ENCODE peak calls at places on chromosomes 6 and 20, in six cellular contexts. One of them, this sample, is unnamed.
A peak's percentile ranks its signal among the peaks of the same experiment; 100 is the strongest.

GRCh38 chr6:113120577-113121285 is 736.4 kb upstream of the MARCKS start:
- DNase-seq in left cardiac atrium: no peak
- DNase-seq in fibroblast of pulmonary artery: peak; percentile 93
- DNase-seq in fibroblast of the aortic adventitia: peak; percentile 100
- DNase-seq in NCI-H748 treated with DMSO at 0.1 percent for 48 hours: no peak
- DNase-seq in neural progenitor cell: peak; percentile 19
- DNase-seq in this sample: peak; percentile 94

GRCh38 chr20:5844063-5844681 is 94.0 kb downstream of the SHLD1 start:
- DNase-seq in left cardiac atrium: no peak
- DNase-seq in fibroblast of pulmonary artery: no peak
- DNase-seq in fibroblast of the aortic adventitia: no peak
- DNase-seq in NCI-H748 treated with DMSO at 0.1 percent for 48 hours: no peak
- DNase-seq in neural progenitor cell: no peak
- DNase-seq in this sample: no peak

GRCh38 chr6:16400248-16400760 is 161.9 kb downstream of the GMPR start:
- DNase-seq in left cardiac atrium: no peak
- DNase-seq in fibroblast of pulmonary artery: no peak
- DNase-seq in fibroblast of the aortic adventitia: no peak
- DNase-seq in NCI-H748 treated with DMSO at 0.1 percent for 48 hours: no peak
- DNase-seq in neural progenitor cell: no peak
- DNase-seq in this sample: no peak

GRCh38 chr6:142079130-142079529 is 53.6 kb upstream of the GJE1 start:
- DNase-seq in left cardiac atrium: no peak
- DNase-seq in fibroblast of pulmonary artery: no peak
- DNase-seq in fibroblast of the aortic adventitia: no peak
- DNase-seq in NCI-H748 treated with DMSO at 0.1 percent for 48 hours: no peak
- DNase-seq in neural progenitor cell: no peak
- DNase-seq in this sample: no peak

GRCh38 chr6:4359108-4359710 is 223.8 kb upstream of the ECI2 start:
- DNase-seq in left cardiac atrium: no peak
- DNase-seq in fibroblast of pulmonary artery: no peak
- DNase-seq in fibroblast of the aortic adventitia: peak; percentile 52
- DNase-seq in NCI-H748 treated with DMSO at 0.1 percent for 48 hours: no peak
- DNase-seq in neural progenitor cell: no peak
- DNase-seq in this sample: peak; percentile 48

GRCh38 chr6:123808556-123808955 is 4.9 kb downstream of the NKAIN2 start:
- DNase-seq in left cardiac atrium: no peak
- DNase-seq in fibroblast of pulmonary artery: no peak
- DNase-seq in fibroblast of the aortic adventitia: no peak
- DNase-seq in NCI-H748 treated with DMSO at 0.1 percent for 48 hours: peak; percentile 61
- DNase-seq in neural progenitor cell: peak; percentile 4
- DNase-seq in this sample: no peak

GRCh38 chr6:105087571-105088211 is 92.1 kb downstream of the POPDC3 start:
- DNase-seq in left cardiac atrium: no peak
- DNase-seq in fibroblast of pulmonary artery: peak; percentile 80
- DNase-seq in fibroblast of the aortic adventitia: peak; percentile 79
- DNase-seq in NCI-H748 treated with DMSO at 0.1 percent for 48 hours: peak; percentile 74
- DNase-seq in neural progenitor cell: peak; percentile 63
- DNase-seq in this sample: peak; percentile 77

GRCh38 chr20:41534842-41535241 is 83.3 kb downstream of the CHD6 start:
- DNase-seq in left cardiac atrium: no peak
- DNase-seq in fibroblast of pulmonary artery: peak; percentile 20
- DNase-seq in fibroblast of the aortic adventitia: peak; percentile 10
- DNase-seq in NCI-H748 treated with DMSO at 0.1 percent for 48 hours: no peak
- DNase-seq in neural progenitor cell: no peak
- DNase-seq in this sample: peak; percentile 33

GRCh38 chr6:43007126-43007525 is 6.6 kb downstream of the MEA1 start:
- DNase-seq in left cardiac atrium: no peak
- DNase-seq in fibroblast of pulmonary artery: no peak
- DNase-seq in fibroblast of the aortic adventitia: no peak
- DNase-seq in NCI-H748 treated with DMSO at 0.1 percent for 48 hours: no peak
- DNase-seq in neural progenitor cell: no peak
- DNase-seq in this sample: no peak

GRCh38 chr20:43736588-43737091 is 9.8 kb upstream of the GTSF1L start:
- DNase-seq in left cardiac atrium: no peak
- DNase-seq in fibroblast of pulmonary artery: no peak
- DNase-seq in fibroblast of the aortic adventitia: no peak
- DNase-seq in NCI-H748 treated with DMSO at 0.1 percent for 48 hours: no peak
- DNase-seq in neural progenitor cell: peak; percentile 76
- DNase-seq in this sample: no peak

GRCh38 chr6:118758942-118759341 is 107.6 kb upstream of the CEP85L start:
- DNase-seq in left cardiac atrium: no peak
- DNase-seq in fibroblast of pulmonary artery: no peak
- DNase-seq in fibroblast of the aortic adventitia: no peak
- DNase-seq in NCI-H748 treated with DMSO at 0.1 percent for 48 hours: no peak
- DNase-seq in neural progenitor cell: no peak
- DNase-seq in this sample: no peak

GRCh38 chr20:57849126-57849867 is 139.5 kb upstream of the PMEPA1 start:
- DNase-seq in left cardiac atrium: no peak
- DNase-seq in fibroblast of pulmonary artery: peak; percentile 4
- DNase-seq in fibroblast of the aortic adventitia: peak; percentile 21
- DNase-seq in NCI-H748 treated with DMSO at 0.1 percent for 48 hours: no peak
- DNase-seq in neural progenitor cell: no peak
- DNase-seq in this sample: peak; percentile 18

GRCh38 chr6:45590225-45590624 is 212.5 kb upstream of the SUPT3H start:
- DNase-seq in left cardiac atrium: no peak
- DNase-seq in fibroblast of pulmonary artery: peak; percentile 58
- DNase-seq in fibroblast of the aortic adventitia: peak; percentile 59
- DNase-seq in NCI-H748 treated with DMSO at 0.1 percent for 48 hours: no peak
- DNase-seq in neural progenitor cell: no peak
- DNase-seq in this sample: peak; percentile 83

GRCh38 chr6:157724960-157725741 is 97.9 kb upstream of the SNX9 start:
- DNase-seq in left cardiac atrium: no peak
- DNase-seq in fibroblast of pulmonary artery: no peak
- DNase-seq in fibroblast of the aortic adventitia: peak; percentile 49
- DNase-seq in NCI-H748 treated with DMSO at 0.1 percent for 48 hours: no peak
- DNase-seq in neural progenitor cell: no peak
- DNase-seq in this sample: no peak

GRCh38 chr20:20713244-20713765 is 861 bp upstream of the RALGAPA2 start:
- DNase-seq in left cardiac atrium: no peak
- DNase-seq in fibroblast of pulmonary artery: no peak
- DNase-seq in fibroblast of the aortic adventitia: no peak
- DNase-seq in NCI-H748 treated with DMSO at 0.1 percent for 48 hours: no peak
- DNase-seq in neural progenitor cell: no peak
- DNase-seq in this sample: peak; percentile 10

GRCh38 chr6:30842754-30843610 is 41.3 kb upstream of the DDR1 start:
- DNase-seq in left cardiac atrium: no peak
- DNase-seq in fibroblast of pulmonary artery: peak; percentile 59
- DNase-seq in fibroblast of the aortic adventitia: peak; percentile 36
- DNase-seq in NCI-H748 treated with DMSO at 0.1 percent for 48 hours: no peak
- DNase-seq in neural progenitor cell: no peak
- DNase-seq in this sample: no peak

GRCh38 chr6:42374027-42374669 is 77.6 kb downstream of the TRERF1 start:
- DNase-seq in left cardiac atrium: no peak
- DNase-seq in fibroblast of pulmonary artery: no peak
- DNase-seq in fibroblast of the aortic adventitia: no peak
- DNase-seq in NCI-H748 treated with DMSO at 0.1 percent for 48 hours: no peak
- DNase-seq in neural progenitor cell: no peak
- DNase-seq in this sample: no peak

GRCh38 chr20:43849496-43850197 is 65.0 kb upstream of the TOX2 start:
- DNase-seq in left cardiac atrium: no peak
- DNase-seq in fibroblast of pulmonary artery: peak; percentile 64
- DNase-seq in fibroblast of the aortic adventitia: peak; percentile 15
- DNase-seq in NCI-H748 treated with DMSO at 0.1 percent for 48 hours: no peak
- DNase-seq in neural progenitor cell: no peak
- DNase-seq in this sample: peak; percentile 61

GRCh38 chr6:39835856-39836442 is 43.8 kb downstream of the DAAM2 start:
- DNase-seq in left cardiac atrium: no peak
- DNase-seq in fibroblast of pulmonary artery: peak; percentile 31
- DNase-seq in fibroblast of the aortic adventitia: peak; percentile 27
- DNase-seq in NCI-H748 treated with DMSO at 0.1 percent for 48 hours: no peak
- DNase-seq in neural progenitor cell: no peak
- DNase-seq in this sample: peak; percentile 38

GRCh38 chr6:34027445-34027936 is 118.4 kb downstream of the GRM4 start:
- DNase-seq in left cardiac atrium: peak; percentile 42
- DNase-seq in fibroblast of pulmonary artery: peak; percentile 22
- DNase-seq in fibroblast of the aortic adventitia: peak; percentile 22
- DNase-seq in NCI-H748 treated with DMSO at 0.1 percent for 48 hours: no peak
- DNase-seq in neural progenitor cell: peak; percentile 85
- DNase-seq in this sample: peak; percentile 36

GRCh38 chr6:11370191-11371018 is 137.9 kb upstream of the NEDD9 start:
- DNase-seq in left cardiac atrium: no peak
- DNase-seq in fibroblast of pulmonary artery: peak; percentile 62
- DNase-seq in fibroblast of the aortic adventitia: no peak
- DNase-seq in NCI-H748 treated with DMSO at 0.1 percent for 48 hours: no peak
- DNase-seq in neural progenitor cell: no peak
- DNase-seq in this sample: peak; percentile 77

GRCh38 chr6:51868591-51869355 is 218.6 kb downstream of the PKHD1 start:
- DNase-seq in left cardiac atrium: no peak
- DNase-seq in fibroblast of pulmonary artery: no peak
- DNase-seq in fibroblast of the aortic adventitia: no peak
- DNase-seq in NCI-H748 treated with DMSO at 0.1 percent for 48 hours: no peak
- DNase-seq in neural progenitor cell: no peak
- DNase-seq in this sample: no peak

GRCh38 chr6:112311950-112312547 is 35.1 kb upstream of the RFPL4B start:
- DNase-seq in left cardiac atrium: no peak
- DNase-seq in fibroblast of pulmonary artery: peak; percentile 61
- DNase-seq in fibroblast of the aortic adventitia: peak; percentile 63
- DNase-seq in NCI-H748 treated with DMSO at 0.1 percent for 48 hours: peak; percentile 19
- DNase-seq in neural progenitor cell: peak; percentile 32
- DNase-seq in this sample: peak; percentile 59

GRCh38 chr20:12928755-12929401 is 79.9 kb upstream of the SPTLC3 start:
- DNase-seq in left cardiac atrium: no peak
- DNase-seq in fibroblast of pulmonary artery: peak; percentile 74
- DNase-seq in fibroblast of the aortic adventitia: peak; percentile 71
- DNase-seq in NCI-H748 treated with DMSO at 0.1 percent for 48 hours: no peak
- DNase-seq in neural progenitor cell: no peak
- DNase-seq in this sample: peak; percentile 55

GRCh38 chr6:40152196-40152595 is 217.9 kb upstream of the MOCS1 start:
- DNase-seq in left cardiac atrium: no peak
- DNase-seq in fibroblast of pulmonary artery: no peak
- DNase-seq in fibroblast of the aortic adventitia: no peak
- DNase-seq in NCI-H748 treated with DMSO at 0.1 percent for 48 hours: no peak
- DNase-seq in neural progenitor cell: no peak
- DNase-seq in this sample: no peak

GRCh38 chr6:148997863-148998262 is 251.0 kb downstream of the UST start:
- DNase-seq in left cardiac atrium: no peak
- DNase-seq in fibroblast of pulmonary artery: peak; percentile 22
- DNase-seq in fibroblast of the aortic adventitia: no peak
- DNase-seq in NCI-H748 treated with DMSO at 0.1 percent for 48 hours: no peak
- DNase-seq in neural progenitor cell: no peak
- DNase-seq in this sample: no peak

GRCh38 chr6:119076173-119076965 is 2.1 kb downstream of the FAM184A start:
- DNase-seq in left cardiac atrium: no peak
- DNase-seq in fibroblast of pulmonary artery: no peak
- DNase-seq in fibroblast of the aortic adventitia: no peak
- DNase-seq in NCI-H748 treated with DMSO at 0.1 percent for 48 hours: no peak
- DNase-seq in neural progenitor cell: no peak
- DNase-seq in this sample: no peak

GRCh38 chr20:9068896-9069663 is at the start of gene PLCB4:
- DNase-seq in left cardiac atrium: peak; percentile 57
- DNase-seq in fibroblast of pulmonary artery: peak; percentile 24
- DNase-seq in fibroblast of the aortic adventitia: peak; percentile 32
- DNase-seq in NCI-H748 treated with DMSO at 0.1 percent for 48 hours: peak; percentile 80
- DNase-seq in neural progenitor cell: peak; percentile 74
- DNase-seq in this sample: peak; percentile 27

GRCh38 chr20:38143646-38144554 is 21.2 kb downstream of the TGM2 start:
- DNase-seq in left cardiac atrium: peak; percentile 67
- DNase-seq in fibroblast of pulmonary artery: peak; percentile 66
- DNase-seq in fibroblast of the aortic adventitia: peak; percentile 74
- DNase-seq in NCI-H748 treated with DMSO at 0.1 percent for 48 hours: no peak
- DNase-seq in neural progenitor cell: no peak
- DNase-seq in this sample: peak; percentile 70

GRCh38 chr6:84280030-84280429 is 52.6 kb upstream of the CEP162 start:
- DNase-seq in left cardiac atrium: no peak
- DNase-seq in fibroblast of pulmonary artery: no peak
- DNase-seq in fibroblast of the aortic adventitia: no peak
- DNase-seq in NCI-H748 treated with DMSO at 0.1 percent for 48 hours: no peak
- DNase-seq in neural progenitor cell: no peak
- DNase-seq in this sample: peak; percentile 11

GRCh38 chr6:36120539-36120938 is 9.8 kb upstream of the MAPK13 start:
- DNase-seq in left cardiac atrium: no peak
- DNase-seq in fibroblast of pulmonary artery: no peak
- DNase-seq in fibroblast of the aortic adventitia: no peak
- DNase-seq in NCI-H748 treated with DMSO at 0.1 percent for 48 hours: no peak
- DNase-seq in neural progenitor cell: no peak
- DNase-seq in this sample: no peak